ENCODE peak calls at places on chromosome 2, in seven cellular contexts. One of them, this sample, is unnamed.

GRCh38 chr2:12010059-12010458 is 263.6 kb downstream of the LPIN1 start:
- DNase-seq in AG08395: no peak
- DNase-seq in naive thymus-derived CD8-positive, alpha-beta T cell: no peak
- DNase-seq in pancreas: no peak
- DNase-seq in lung: no peak
- DNase-seq in SW 1271: no peak
- DNase-seq in activated effector memory CD4-positive, alpha-beta T cell treated with anti-CD3 and anti-CD28 coated beads, Interleukin-2, amount 50 U/mL, for 16 hours: no peak
- DNase-seq in this sample: no peak

GRCh38 chr2:22756644-22757043 is 628.3 kb upstream of the KLHL29 start:
- DNase-seq in AG08395: no peak
- DNase-seq in naive thymus-derived CD8-positive, alpha-beta T cell: no peak
- DNase-seq in pancreas: no peak
- DNase-seq in lung: no peak
- DNase-seq in SW 1271: no peak
- DNase-seq in activated effector memory CD4-positive, alpha-beta T cell treated with anti-CD3 and anti-CD28 coated beads, Interleukin-2, amount 50 U/mL, for 16 hours: no peak
- DNase-seq in this sample: no peak

GRCh38 chr2:102743259-102743658 is 18.6 kb upstream of the TMEM182 start:
- DNase-seq in AG08395: no peak
- DNase-seq in naive thymus-derived CD8-positive, alpha-beta T cell: no peak
- DNase-seq in pancreas: no peak
- DNase-seq in lung: no peak
- DNase-seq in SW 1271: no peak
- DNase-seq in activated effector memory CD4-positive, alpha-beta T cell treated with anti-CD3 and anti-CD28 coated beads, Interleukin-2, amount 50 U/mL, for 16 hours: no peak
- DNase-seq in this sample: no peak

GRCh38 chr2:233831011-233831721 is 23.2 kb downstream of the HJURP start:
- DNase-seq in AG08395: no peak
- DNase-seq in naive thymus-derived CD8-positive, alpha-beta T cell: no peak
- DNase-seq in pancreas: peak; percentile 54
- DNase-seq in lung: no peak
- DNase-seq in SW 1271: no peak
- DNase-seq in activated effector memory CD4-positive, alpha-beta T cell treated with anti-CD3 and anti-CD28 coated beads, Interleukin-2, amount 50 U/mL, for 16 hours: peak; percentile 57
- DNase-seq in this sample: no peak

GRCh38 chr2:226411727-226412360 is 387.8 kb downstream of the IRS1 start:
- DNase-seq in AG08395: peak; percentile 27
- DNase-seq in naive thymus-derived CD8-positive, alpha-beta T cell: no peak
- DNase-seq in pancreas: no peak
- DNase-seq in lung: no peak
- DNase-seq in SW 1271: no peak
- DNase-seq in activated effector memory CD4-positive, alpha-beta T cell treated with anti-CD3 and anti-CD28 coated beads, Interleukin-2, amount 50 U/mL, for 16 hours: no peak
- DNase-seq in this sample: no peak

GRCh38 chr2:141611143-141611571 is 519.7 kb downstream of the LRP1B start:
- DNase-seq in AG08395: no peak
- DNase-seq in naive thymus-derived CD8-positive, alpha-beta T cell: no peak
- DNase-seq in pancreas: no peak
- DNase-seq in lung: no peak
- DNase-seq in SW 1271: no peak
- DNase-seq in activated effector memory CD4-positive, alpha-beta T cell treated with anti-CD3 and anti-CD28 coated beads, Interleukin-2, amount 50 U/mL, for 16 hours: no peak
- DNase-seq in this sample: no peak

GRCh38 chr2:159126653-159127052 is 158.2 kb downstream of the TANC1 start:
- DNase-seq in AG08395: peak; percentile 68
- DNase-seq in naive thymus-derived CD8-positive, alpha-beta T cell: no peak
- DNase-seq in pancreas: no peak
- DNase-seq in lung: peak; percentile 25
- DNase-seq in SW 1271: no peak
- DNase-seq in activated effector memory CD4-positive, alpha-beta T cell treated with anti-CD3 and anti-CD28 coated beads, Interleukin-2, amount 50 U/mL, for 16 hours: no peak
- DNase-seq in this sample: no peak

GRCh38 chr2:112627060-112628040 is 18.4 kb upstream of the SLC20A1 start:
- DNase-seq in AG08395: peak; percentile 88
- DNase-seq in naive thymus-derived CD8-positive, alpha-beta T cell: peak; percentile 26
- DNase-seq in pancreas: no peak
- DNase-seq in lung: peak; percentile 58
- DNase-seq in SW 1271: peak; percentile 88
- DNase-seq in activated effector memory CD4-positive, alpha-beta T cell treated with anti-CD3 and anti-CD28 coated beads, Interleukin-2, amount 50 U/mL, for 16 hours: no peak
- DNase-seq in this sample: no peak

GRCh38 chr2:235098273-235098672 is 146.5 kb downstream of the SH3BP4 start:
- DNase-seq in AG08395: no peak
- DNase-seq in naive thymus-derived CD8-positive, alpha-beta T cell: no peak
- DNase-seq in pancreas: no peak
- DNase-seq in lung: no peak
- DNase-seq in SW 1271: no peak
- DNase-seq in activated effector memory CD4-positive, alpha-beta T cell treated with anti-CD3 and anti-CD28 coated beads, Interleukin-2, amount 50 U/mL, for 16 hours: no peak
- DNase-seq in this sample: no peak

GRCh38 chr2:200786423-200786822 is 25.3 kb upstream of the BZW1 start:
- DNase-seq in AG08395: no peak
- DNase-seq in naive thymus-derived CD8-positive, alpha-beta T cell: no peak
- DNase-seq in pancreas: no peak
- DNase-seq in lung: no peak
- DNase-seq in SW 1271: no peak
- DNase-seq in activated effector memory CD4-positive, alpha-beta T cell treated with anti-CD3 and anti-CD28 coated beads, Interleukin-2, amount 50 U/mL, for 16 hours: no peak
- DNase-seq in this sample: no peak

This sample was measured in NCI-H1092.